ENCODE peak calls at places on chromosome 17, in eight cellular contexts. Z is HFFc6, N is posterior cingulate gyrus, K is amniotic stem cell, X is LoVo, I is heart right ventricle, V is left ventricle myocardium superior, L is A549. Y is an unnamed sample.

GRCh38 chr17:45852535-45853297 is 8.0 kb downstream of the SPPL2C start:
- DNase-seq in I (peak), N (peak), V (peak), X (peak), Z (peak), L (peak), K (peak), Y (peak)

GRCh38 chr17:76732734-76733617 is 4.2 kb downstream of the SRSF2 start:
- DNase-seq in V (no peak), I (no peak), X (no peak), K (no peak), Z (no peak), L (no peak), N (no peak), Y (no peak)

GRCh38 chr17:78727057-78727456 is 55.0 kb downstream of the CYTH1 start:
- DNase-seq in V (no peak), X (no peak), N (no peak), Z (no peak), K (no peak), I (no peak), L (no peak), Y (no peak)

GRCh38 chr17:55435408-55435807 is 13.8 kb upstream of the MMD start:
- DNase-seq in V (no peak), L (no peak), X (no peak), N (no peak), Z (no peak), K (no peak), I (no peak), Y (no peak)

GRCh38 chr17:60743812-60744211 is 66.2 kb downstream of the BCAS3 start:
- DNase-seq in N (no peak), I (no peak), Z (peak), K (no peak), V (no peak), L (no peak), X (peak), Y (peak)

GRCh38 chr17:77106874-77107358 is 33.9 kb upstream of the SEC14L1 start:
- DNase-seq in K (no peak), L (no peak), I (no peak), X (no peak), N (no peak), Z (no peak), V (no peak), Y (no peak)

GRCh38 chr17:14805348-14805747 is 459.8 kb downstream of the PMP22 start:
- DNase-seq in X (no peak), Z (no peak), L (peak), K (no peak), V (no peak), N (no peak), I (no peak), Y (peak)

GRCh38 chr17:1275962-1276736 is 3.3 kb upstream of the TRARG1 start:
- DNase-seq in L (peak), X (peak), N (peak), V (peak), I (peak), K (peak), Z (no peak), Y (peak)

GRCh38 chr17:29510953-29511352 is 55.9 kb downstream of the ABHD15 start:
- DNase-seq in Z (no peak), V (no peak), N (no peak), K (no peak), L (no peak), I (no peak), X (no peak), Y (no peak)

GRCh38 chr17:7382901-7383300 is 2.0 kb downstream of the TNK1 start:
- DNase-seq in X (no peak), Z (no peak), L (no peak), K (no peak), V (no peak), N (no peak), I (no peak), Y (no peak)

GRCh38 chr17:39027037-39027436 is 59.8 kb upstream of the FBXO47 start:
- DNase-seq in X (peak), Z (no peak), I (peak), V (peak), K (no peak), L (no peak), N (peak), Y (peak)

GRCh38 chr17:74584714-74585113 is 7.4 kb downstream of the CD300LD start:
- DNase-seq in X (no peak), V (no peak), L (no peak), N (no peak), Z (no peak), K (no peak), I (no peak), Y (no peak)

GRCh38 chr17:63433746-63434591 is 12.1 kb downstream of the CYB561 start:
- DNase-seq in L (peak), I (peak), K (no peak), X (no peak), Z (peak), V (peak), N (peak), Y (peak)

GRCh38 chr17:80272366-80272765 is 11.7 kb downstream of the RNF213 start:
- DNase-seq in V (no peak), Z (no peak), K (no peak), X (no peak), I (no peak), L (no peak), N (no peak), Y (no peak)

GRCh38 chr17:73309727-73310555 is 1.9 kb downstream of the CDC42EP4 start:
- DNase-seq in L (no peak), I (no peak), K (no peak), X (peak), Z (no peak), N (no peak), V (peak), Y (no peak)

GRCh38 chr17:32488604-32489180 is 1.9 kb downstream of the CDK5R1 start:
- DNase-seq in N (no peak), Z (no peak), X (no peak), K (no peak), V (no peak), I (no peak), L (no peak), Y (no peak)

GRCh38 chr17:82551779-82552457 is 32.4 kb downstream of the FOXK2 start:
- DNase-seq in X (peak), Z (peak), V (peak), L (peak), N (peak), I (peak), K (peak), Y (peak)

GRCh38 chr17:73797594-73798110 is 153.4 kb upstream of the SDK2 start:
- DNase-seq in L (no peak), X (no peak), V (no peak), N (peak), Z (no peak), I (no peak), K (no peak), Y (no peak)

GRCh38 chr17:21353326-21354010 is 22.7 kb upstream of the KCNJ12 start:
- DNase-seq in Z (no peak), X (no peak), V (peak), K (no peak), I (no peak), L (no peak), N (peak), Y (no peak)

GRCh38 chr17:76585649-76586593 is at the start of gene ST6GALNAC2:
- DNase-seq in L (peak), I (peak), K (no peak), X (peak), N (peak), V (peak), Z (peak), Y (peak)

GRCh38 chr17:35889818-35890773 is 9.9 kb upstream of the CCL5 start:
- DNase-seq in K (peak), V (no peak), I (no peak), L (peak), Z (peak), N (no peak), X (no peak), Y (no peak)